ENCODE peak calls at places on chromosomes 6 and 20, in eight cellular contexts. B, T, Q, K, F, W, E and D are unnamed samples.

GRCh38 chr6:3518356-3518841 is 61.5 kb upstream of the SLC22A23 start:
- DNase-seq in B (no peak), T (peak; percentile 56), Q (peak; percentile 76), K (peak; percentile 78), F (peak; percentile 61), W (no peak), E (peak; percentile 77), D (peak; percentile 74)

GRCh38 chr6:136994782-136995181 is 50.0 kb downstream of the IL20RA start:
- DNase-seq in B (no peak), T (no peak), Q (no peak), K (no peak), F (no peak), W (no peak), E (no peak), D (no peak)

GRCh38 chr20:59644371-59644939 is 40.1 kb downstream of the PHACTR3 start:
- DNase-seq in B (no peak), T (no peak), Q (no peak), K (no peak), F (no peak), W (no peak), E (no peak), D (no peak)

GRCh38 chr20:17761612-17762011 is 61.8 kb downstream of the BANF2 start:
- DNase-seq in B (no peak), T (no peak), Q (no peak), K (no peak), F (no peak), W (no peak), E (peak; percentile 18), D (no peak)

GRCh38 chr6:90230547-90231240 is 65.9 kb downstream of the BACH2 start:
- DNase-seq in B (no peak), T (no peak), Q (no peak), K (no peak), F (no peak), W (no peak), E (peak; percentile 50), D (no peak)

GRCh38 chr6:90123796-90124195 is 172.8 kb downstream of the BACH2 start:
- DNase-seq in B (no peak), T (no peak), Q (peak; percentile 50), K (no peak), F (no peak), W (no peak), E (peak; percentile 18), D (peak; percentile 41)

GRCh38 chr6:32685603-32686002 is 19.1 kb upstream of the HLA-DQB1 start:
- DNase-seq in B (no peak), T (no peak), Q (peak; percentile 8), K (no peak), F (no peak), W (no peak), E (peak; percentile 3), D (peak; percentile 9)

GRCh38 chr6:3789018-3789895 is 37.7 kb upstream of the PXDC1 start:
- DNase-seq in B (no peak), T (no peak), Q (peak; percentile 34), K (no peak), F (no peak), W (no peak), E (peak; percentile 55), D (peak; percentile 20)

GRCh38 chr6:169289671-169290408 is 36.2 kb upstream of the THBS2 start:
- DNase-seq in B (no peak), T (peak; percentile 59), Q (no peak), K (no peak), F (peak; percentile 71), W (no peak), E (peak; percentile 97), D (peak; percentile 97)

GRCh38 chr6:57242505-57242904 is 20.4 kb upstream of the RAB23 start:
- DNase-seq in B (no peak), T (no peak), Q (peak; percentile 98), K (no peak), F (no peak), W (no peak), E (peak; percentile 90), D (peak; percentile 99)

GRCh38 chr6:50187212-50188055 is 137.7 kb upstream of the DEFB112 start:
- DNase-seq in B (peak; percentile 48), T (no peak), Q (no peak), K (no peak), F (no peak), W (no peak), E (no peak), D (no peak)

GRCh38 chr20:29873946-29874345 is 1383.5 kb upstream of the DEFB115 start:
- DNase-seq in B (peak; percentile 58), T (peak; percentile 32), Q (peak; percentile 33), K (no peak), F (peak; percentile 78), W (no peak), E (peak; percentile 65), D (peak; percentile 49)

GRCh38 chr6:131917763-131918649 is 33.2 kb downstream of the CCN2 start:
- DNase-seq in B (no peak), T (no peak), Q (no peak), K (no peak), F (no peak), W (no peak), E (no peak), D (no peak)

GRCh38 chr6:21441386-21441785 is 152.2 kb upstream of the SOX4 start:
- DNase-seq in B (no peak), T (no peak), Q (no peak), K (no peak), F (no peak), W (no peak), E (peak; percentile 67), D (peak; percentile 63)

GRCh38 chr20:48187891-48188290 is 402.6 kb upstream of the SULF2 start:
- DNase-seq in B (no peak), T (no peak), Q (no peak), K (no peak), F (peak; percentile 7), W (no peak), E (no peak), D (peak; percentile 95)

GRCh38 chr6:96528193-96528592 is 6.6 kb downstream of the UFL1 start:
- DNase-seq in B (no peak), T (no peak), Q (no peak), K (no peak), F (no peak), W (no peak), E (no peak), D (no peak)

GRCh38 chr6:96537726-96538125 is 16.1 kb downstream of the UFL1 start:
- DNase-seq in B (no peak), T (no peak), Q (no peak), K (no peak), F (no peak), W (no peak), E (no peak), D (no peak)

GRCh38 chr6:96532399-96532798 is 10.8 kb downstream of the UFL1 start:
- DNase-seq in B (no peak), T (no peak), Q (no peak), K (no peak), F (no peak), W (no peak), E (no peak), D (no peak)
- H3K36me3 ChIP-seq in B (peaks cover 9% of the 10 kb centered on the region), T (peaks cover 2% of the 10 kb centered on the region), Q (peaks cover 80% of the 10 kb centered on the region), K (peaks cover 10% of the 10 kb centered on the region), F (peaks cover 7% of the 10 kb centered on the region), W (peaks cover 58% of the 10 kb centered on the region), E (peaks cover 74% of the 10 kb centered on the region), D (peaks cover 6% of the 10 kb centered on the region)

GRCh38 chr20:19975901-19976300 is 41.3 kb upstream of the NAA20 start:
- DNase-seq in B (no peak), T (no peak), Q (no peak), K (no peak), F (no peak), W (no peak), E (peak; percentile 30), D (peak; percentile 45)

GRCh38 chr20:19978511-19979210 is 38.5 kb upstream of the NAA20 start:
- DNase-seq in B (no peak), T (no peak), Q (no peak), K (peak; percentile 67), F (no peak), W (no peak), E (no peak), D (no peak)

GRCh38 chr20:19975436-19975799 is 41.7 kb upstream of the NAA20 start:
- DNase-seq in B (no peak), T (no peak), Q (no peak), K (no peak), F (peak; percentile 64), W (no peak), E (peak; percentile 52), D (peak; percentile 71)

GRCh38 chr20:19976595-19977372 is 40.4 kb upstream of the NAA20 start:
- DNase-seq in B (no peak), T (peak; percentile 66), Q (peak; percentile 80), K (peak; percentile 82), F (peak; percentile 84), W (peak; percentile 35), E (peak; percentile 79), D (peak; percentile 94)

DNA sequence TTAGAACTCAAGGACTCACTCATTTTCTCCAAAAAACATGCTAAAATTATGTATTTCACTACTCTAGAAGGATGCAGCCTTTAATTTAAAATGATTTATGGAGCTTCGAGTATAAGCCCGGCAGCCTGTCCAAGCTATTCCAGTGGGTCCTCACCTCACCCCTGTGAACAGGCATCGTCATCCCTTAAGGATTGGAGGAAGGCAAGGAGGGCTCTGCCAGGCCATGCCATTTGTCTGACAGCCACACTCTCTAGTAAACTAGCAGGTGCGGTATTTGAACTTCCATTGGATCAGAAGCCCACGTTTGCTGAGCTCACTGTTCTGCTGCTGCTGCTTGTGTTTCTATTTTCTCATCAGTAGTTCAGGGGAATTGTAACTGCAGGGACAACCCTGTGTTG is 39.8 kb upstream of the NAA20 start:
- DNase-seq in B (no peak), T (no peak), Q (no peak), K (no peak), F (no peak), W (no peak), E (no peak), D (no peak)
- H3K36me3 ChIP-seq in B (no peaks in the 10 kb centered on the region), T (no peaks in the 10 kb centered on the region), Q (peaks cover 40% of the 10 kb centered on the region), K (no peaks in the 10 kb centered on the region), F (no peaks in the 10 kb centered on the region), W (no peaks in the 10 kb centered on the region), E (no peaks in the 10 kb centered on the region), D (no peaks in the 10 kb centered on the region)

DNA sequence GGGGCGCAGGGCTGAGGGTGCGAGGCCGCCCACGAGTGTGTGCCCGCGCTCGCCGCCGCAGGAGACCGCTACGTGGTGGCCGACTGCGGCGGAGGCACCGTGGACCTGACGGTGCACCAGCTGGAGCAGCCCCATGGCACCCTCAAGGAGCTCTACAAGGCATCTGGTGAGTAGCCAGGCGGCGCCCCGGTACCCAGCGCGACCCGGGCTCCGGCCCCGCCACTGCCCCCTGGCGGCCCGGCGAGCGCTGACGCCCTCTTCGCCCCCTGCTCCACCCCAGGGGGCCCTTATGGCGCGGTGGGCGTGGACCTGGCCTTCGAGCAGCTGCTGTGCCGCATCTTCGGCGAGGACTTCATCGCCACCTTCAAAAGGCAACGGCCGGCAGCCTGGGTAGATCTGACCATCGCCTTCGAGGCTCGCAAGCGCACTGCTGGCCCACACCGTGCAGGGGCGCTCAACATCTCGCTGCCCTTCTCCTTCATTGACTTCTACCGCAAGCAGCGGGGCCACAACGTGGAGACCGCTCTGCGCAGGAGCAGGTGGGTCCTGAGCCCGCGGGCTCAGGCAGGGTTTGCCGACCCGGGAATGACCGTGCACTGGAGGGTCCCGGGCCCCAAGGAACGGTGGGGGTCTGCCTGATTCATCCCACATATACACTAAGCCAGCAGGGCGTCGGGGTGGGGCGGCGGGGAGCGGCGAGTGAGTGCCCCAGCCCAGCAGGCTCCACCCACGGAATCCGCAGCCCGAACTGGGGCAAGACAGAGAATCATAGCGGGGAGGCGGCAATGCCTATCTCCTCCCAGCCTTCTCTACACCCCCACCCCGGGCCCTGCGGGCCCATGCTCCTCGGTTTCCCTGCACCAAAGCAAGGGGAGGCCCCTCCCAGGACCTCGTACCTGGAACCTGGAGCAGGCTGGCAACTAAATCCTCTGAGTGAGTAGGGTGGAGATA is 17.5 kb downstream of the HSPA12B start:
- DNase-seq in B (peak; percentile 64), T (no peak), Q (peak; percentile 41), K (no peak), F (no peak), W (no peak), E (no peak), D (no peak)
- H3K36me3 ChIP-seq in B (no peaks in the 10 kb centered on the region), T (no peaks in the 10 kb centered on the region), Q (peaks cover 19% of the 10 kb centered on the region), K (no peaks in the 10 kb centered on the region), F (no peaks in the 10 kb centered on the region), W (no peaks in the 10 kb centered on the region), E (no peaks in the 10 kb centered on the region), D (no peaks in the 10 kb centered on the region)

GRCh38 chr20:63884506-63885263 is 10.2 kb upstream of the DNAJC5 start:
- DNase-seq in B (no peak), T (peak; percentile 65), Q (no peak), K (peak; percentile 78), F (no peak), W (no peak), E (no peak), D (no peak)
- H3K36me3 ChIP-seq in B (peaks cover 40% of the 10 kb centered on the region), T (no peaks in the 10 kb centered on the region), Q (peaks cover 79% of the 10 kb centered on the region), K (peaks cover 4% of the 10 kb centered on the region), F (peaks cover 8% of the 10 kb centered on the region), W (peaks cover 81% of the 10 kb centered on the region), E (peaks cover 17% of the 10 kb centered on the region), D (peaks cover 51% of the 10 kb centered on the region)